ENCODE peak calls at places on chromosomes 2 and 18, in four cellular contexts. E, V, D and T are unnamed samples.
A peak's percentile ranks its signal among the peaks of the same experiment; 100 is the strongest.

GRCh38 chr2:20818820-20819219 is 4.1 kb downstream of the LDAH start:
- DNase-seq in E (no peak), V (no peak), D (no peak), T (no peak)

GRCh38 chr2:27498975-27499374 is 2.3 kb downstream of the GCKR start:
- DNase-seq in E (no peak), V (no peak), D (no peak), T (no peak)

GRCh38 chr2:126973745-126974144 is 75.1 kb downstream of the TEX51 start:
- DNase-seq in E (no peak), V (no peak), D (no peak), T (no peak)

GRCh38 chr2:127580167-127581049 is 44.9 kb downstream of the MYO7B start:
- DNase-seq in E (no peak), V (no peak), D (no peak), T (no peak)

GRCh38 chr2:183009249-183009899 is 28.9 kb downstream of the NCKAP1 start:
- DNase-seq in E (no peak), V (no peak), D (no peak), T (no peak)

GRCh38 chr2:222950886-222951285 is 90.0 kb downstream of the ACSL3 start:
- DNase-seq in E (no peak), V (no peak), D (no peak), T (no peak)

GRCh38 chr2:26126091-26126490 is 46.8 kb upstream of the GAREM2 start:
- DNase-seq in E (no peak), V (no peak), D (no peak), T (no peak)

GRCh38 chr2:8511868-8512612 is 169.8 kb upstream of the ID2 start:
- DNase-seq in E (no peak), V (no peak), D (no peak), T (no peak)

GRCh38 chr18:44909191-44909719 is 228.6 kb downstream of the SETBP1 start:
- DNase-seq in E (no peak), V (no peak), D (no peak), T (no peak)

GRCh38 chr2:57890462-57890861 is 156.1 kb upstream of the VRK2 start:
- DNase-seq in E (no peak), V (no peak), D (no peak), T (peak; percentile 22)

GRCh38 chr18:57802166-57802868 is 798 bp downstream of the ATP8B1 start:
- DNase-seq in E (no peak), V (no peak), D (no peak), T (no peak)

GRCh38 chr2:145258903-145259579 is 739.1 kb upstream of the ZEB2 start:
- DNase-seq in E (no peak), V (no peak), D (no peak), T (no peak)

GRCh38 chr18:48947583-48947982 is 3.2 kb downstream of the SMAD7 start:
- DNase-seq in E (no peak), V (no peak), D (no peak), T (no peak)

GRCh38 chr2:118847447-118848172 is at the start of gene EN1:
- DNase-seq in E (peak; percentile 91), V (no peak), D (no peak), T (peak; percentile 56)

GRCh38 chr18:57749604-57749970 is 53.5 kb downstream of the ATP8B1 start:
- DNase-seq in E (no peak), V (no peak), D (no peak), T (no peak)

GRCh38 chr2:54599914-54600313 is 123.5 kb upstream of the EML6 start:
- DNase-seq in E (peak; percentile 75), V (no peak), D (no peak), T (no peak)

GRCh38 chr2:215851091-215851490 is 162.3 kb downstream of the MREG start:
- DNase-seq in E (no peak), V (no peak), D (no peak), T (no peak)

GRCh38 chr2:204892506-204893255 is 347.4 kb downstream of the PARD3B start:
- DNase-seq in E (no peak), V (no peak), D (no peak), T (no peak)

GRCh38 chr2:167430447-167430846 is 542.2 kb downstream of the XIRP2 start:
- DNase-seq in E (no peak), V (no peak), D (no peak), T (no peak)

GRCh38 chr2:152250421-152251100 is 75.0 kb upstream of the STAM2 start:
- DNase-seq in E (no peak), V (no peak), D (no peak), T (no peak)

GRCh38 chr2:4391013-4391412 is 687.6 kb downstream of the DCDC2C start:
- DNase-seq in E (no peak), V (no peak), D (no peak), T (no peak)

GRCh38 chr2:138708682-138709241 is 71.4 kb downstream of the NXPH2 start:
- DNase-seq in E (no peak), V (no peak), D (no peak), T (no peak)

GRCh38 chr2:70087703-70088507 is 628 bp downstream of the PCBP1 start:
- DNase-seq in E (peak; percentile 79), V (no peak), D (peak; percentile 64), T (peak; percentile 74)

GRCh38 chr2:62313433-62314227 is 117.7 kb downstream of the B3GNT2 start:
- DNase-seq in E (no peak), V (no peak), D (no peak), T (no peak)

GRCh38 chr18:48825101-48825745 is 125.5 kb downstream of the SMAD7 start:
- DNase-seq in E (no peak), V (no peak), D (no peak), T (no peak)

GRCh38 chr2:199583676-199584075 is 125.9 kb upstream of the SATB2 start:
- DNase-seq in E (no peak), V (no peak), D (no peak), T (no peak)

GRCh38 chr18:68233043-68233442 is 481.9 kb downstream of the TMX3 start:
- DNase-seq in E (no peak), V (no peak), D (no peak), T (no peak)

GRCh38 chr2:216692636-216693413 is 2.5 kb downstream of the IGFBP5 start:
- DNase-seq in E (peak; percentile 62), V (no peak), D (no peak), T (peak; percentile 56)

GRCh38 chr2:202034249-202035088 is 814 bp downstream of the FZD7 start:
- DNase-seq in E (peak; percentile 34), V (no peak), D (no peak), T (peak; percentile 16)

GRCh38 chr18:80033181-80034067 is 810 bp upstream of the RBFA start:
- DNase-seq in E (no peak), V (peak; percentile 9), D (no peak), T (peak; percentile 16)

GRCh38 chr2:76825409-76825970 is 696.7 kb downstream of the LRRTM4 start:
- DNase-seq in E (no peak), V (no peak), D (no peak), T (no peak)

GRCh38 chr2:168237741-168238140 is 9.7 kb downstream of the STK39 start:
- DNase-seq in E (no peak), V (no peak), D (no peak), T (no peak)

GRCh38 chr18:7572837-7573236 is 5.7 kb downstream of the PTPRM start:
- DNase-seq in E (no peak), V (no peak), D (no peak), T (no peak)

GRCh38 chr2:128390991-128391630 is 72.4 kb upstream of the HS6ST1 start:
- DNase-seq in E (no peak), V (no peak), D (no peak), T (no peak)

DNA sequence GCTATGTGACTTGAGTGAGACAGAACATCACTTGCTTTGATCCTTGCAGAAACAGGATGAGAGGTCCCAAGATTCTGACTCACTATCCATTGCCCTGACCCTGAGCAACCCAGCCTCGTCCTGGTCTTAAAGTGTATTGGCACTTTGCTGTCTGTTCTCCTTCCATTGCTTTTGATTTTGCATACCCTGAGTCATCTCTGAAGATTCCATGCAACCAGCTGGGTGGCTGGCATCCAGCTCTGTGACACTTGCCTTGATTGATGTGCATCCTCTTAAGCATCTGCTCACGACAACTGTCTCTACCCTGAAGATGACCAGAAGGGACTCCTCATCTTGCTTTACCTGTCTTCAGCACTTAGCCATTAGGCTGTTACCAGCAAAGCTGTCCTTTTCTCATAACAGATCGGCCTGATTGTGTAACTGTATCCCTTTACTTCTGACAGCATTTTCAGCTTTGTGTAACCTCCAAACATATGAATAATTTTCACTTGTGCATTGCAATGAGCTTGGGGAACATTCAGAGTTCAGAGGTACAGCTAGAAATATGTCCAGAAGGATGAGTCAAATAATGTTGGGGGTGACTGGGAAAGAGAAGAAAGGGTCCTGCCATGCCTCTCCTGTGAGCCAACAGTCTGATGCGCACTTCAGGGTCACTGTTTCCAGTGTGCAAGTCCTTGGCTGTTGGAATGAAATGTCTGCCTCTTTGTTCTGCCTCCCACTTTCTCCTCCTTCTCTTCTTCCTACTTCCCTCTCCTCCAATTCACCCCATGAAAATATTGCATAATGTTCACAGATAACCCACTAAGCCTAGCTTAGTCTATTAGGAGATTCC is 249.7 kb upstream of the OSR1 start:
- DNase-seq in E (no peak), V (no peak), D (no peak), T (peak; percentile 79)
- TF ChIP-seq PHF8 in E (no peak), V (no peak), D (no peak), T (no peak)

GRCh38 chr18:76873713-76874112 is 51.4 kb downstream of the ZNF236 start:
- DNase-seq in E (no peak), V (no peak), D (no peak), T (no peak)
- TF ChIP-seq MAFK in E (no peak), V (no peak), D (no peak), T (no peak)

GRCh38 chr2:42350434-42351063 is 10.5 kb downstream of the COX7A2L start:
- DNase-seq in E (no peak), V (no peak), D (no peak), T (no peak)

GRCh38 chr2:42348113-42348805 is 12.8 kb downstream of the COX7A2L start:
- DNase-seq in E (no peak), V (no peak), D (no peak), T (no peak)

GRCh38 chr2:42342061-42342794 is 18.8 kb downstream of the COX7A2L start:
- DNase-seq in E (no peak), V (peak; percentile 19), D (peak; percentile 82), T (no peak)

GRCh38 chr2:42342795-42343241 is 18.2 kb downstream of the COX7A2L start:
- DNase-seq in E (no peak), V (no peak), D (no peak), T (no peak)

GRCh38 chr2:42345986-42346385 is 15.0 kb downstream of the COX7A2L start:
- DNase-seq in E (no peak), V (no peak), D (no peak), T (no peak)
- TF ChIP-seq HDAC2 in E (no peak), V (no peak), D (no peak), T (no peak)

GRCh38 chr2:102425441-102426132 is 2.6 kb downstream of the IL18RAP start:
- DNase-seq in E (no peak), V (no peak), D (no peak), T (no peak)

GRCh38 chr2:102427249-102427648 is 4.3 kb downstream of the IL18RAP start:
- DNase-seq in E (no peak), V (no peak), D (no peak), T (no peak)

GRCh38 chr2:102424754-102425153 is 1.8 kb downstream of the IL18RAP start:
- DNase-seq in E (no peak), V (no peak), D (no peak), T (no peak)

GRCh38 chr2:102432386-102432785 is 9.4 kb downstream of the IL18RAP start:
- DNase-seq in E (no peak), V (no peak), D (no peak), T (no peak)

DNA sequence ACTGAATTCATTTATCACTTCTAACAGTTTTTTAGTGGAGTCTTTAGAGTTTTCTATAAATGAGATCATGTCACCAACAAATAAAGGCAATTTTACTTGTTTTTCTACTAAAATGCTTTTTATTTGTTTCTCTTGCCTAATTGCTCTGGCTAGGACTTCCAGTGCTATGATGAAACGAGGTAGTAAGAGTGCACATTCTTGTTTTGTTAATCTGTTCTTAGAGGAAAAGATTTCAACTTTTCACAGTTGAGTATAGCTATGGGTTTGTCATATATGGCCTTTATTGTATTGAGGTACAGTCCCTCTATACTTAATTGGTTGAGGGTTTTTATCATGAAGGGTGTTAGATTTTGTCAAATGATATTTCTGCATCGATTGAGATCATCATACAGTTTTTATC is 5.6 kb downstream of the IL18RAP start:
- DNase-seq in E (no peak), V (no peak), D (no peak), T (no peak)
- TF ChIP-seq PHF8 in E (no peak), V (no peak), D (no peak), T (no peak)